ENCODE peak calls at places on chromosomes 2 and 18, in ten cellular contexts. Q is GM23248; P is ascending aorta; C is kidney epithelial cell; X is GM23338; Y is breast epithelium; N is CD8-positive, alpha-beta T cell; S is psoas muscle; B is fibroblast of lung; T is OCI-LY7. W is an unnamed sample.

GRCh38 chr2:134140251-134140661 is 113.6 kb upstream of the MGAT5 start:
- DNase-seq in Q (no peak), P (no peak), C (no peak), X (no peak), Y (no peak), N (no peak), S (no peak), B (no peak), T (no peak), W (no peak)

GRCh38 chr18:10497350-10497749 is 28.5 kb upstream of the NAPG start:
- DNase-seq in Q (peak; percentile 72), P (no peak), C (no peak), X (no peak), Y (no peak), N (no peak), S (no peak), B (peak; percentile 29), T (no peak), W (peak; percentile 76)

GRCh38 chr2:145845207-145845894 is 1325.4 kb upstream of the ZEB2 start:
- DNase-seq in Q (peak; percentile 28), P (no peak), C (no peak), X (no peak), Y (no peak), N (no peak), S (no peak), B (no peak), T (peak; percentile 18), W (peak; percentile 80)

GRCh38 chr2:5020451-5020850 is 671.7 kb upstream of the SOX11 start:
- DNase-seq in Q (no peak), P (no peak), C (no peak), X (no peak), Y (no peak), N (no peak), S (no peak), B (no peak), T (no peak), W (no peak)

GRCh38 chr2:239758325-239758877 is 266.7 kb downstream of the NDUFA10 start:
- DNase-seq in Q (peak; percentile 37), P (no peak), C (no peak), X (no peak), Y (no peak), N (no peak), S (no peak), B (peak; percentile 5), T (no peak), W (no peak)

GRCh38 chr18:7467708-7468466 is 99.2 kb upstream of the PTPRM start:
- DNase-seq in Q (peak; percentile 8), P (no peak), C (no peak), X (no peak), Y (no peak), N (no peak), S (no peak), B (peak; percentile 3), T (no peak), W (no peak)

GRCh38 chr2:18413794-18414396 is 146.6 kb downstream of the RDH14 start:
- DNase-seq in Q (peak; percentile 97), P (no peak), C (peak; percentile 58), X (no peak), Y (no peak), N (no peak), S (no peak), B (peak; percentile 89), T (no peak), W (peak; percentile 83)

GRCh38 chr2:188369365-188369764 is 77.7 kb downstream of the GULP1 start:
- DNase-seq in Q (peak; percentile 72), P (no peak), C (no peak), X (peak; percentile 68), Y (no peak), N (no peak), S (no peak), B (peak; percentile 50), T (peak; percentile 21), W (peak; percentile 64)

GRCh38 chr2:102606353-102606752 is 13.0 kb upstream of the SLC9A2 start:
- DNase-seq in Q (peak; percentile 46), P (no peak), C (peak; percentile 69), X (no peak), Y (no peak), N (no peak), S (no peak), B (peak; percentile 1), T (no peak), W (peak; percentile 15)

GRCh38 chr2:11146076-11146475 is 9.2 kb upstream of the SLC66A3 start:
- DNase-seq in Q (no peak), P (no peak), C (no peak), X (no peak), Y (no peak), N (no peak), S (no peak), B (no peak), T (no peak), W (no peak)

GRCh38 chr2:11827547-11827946 is 81.1 kb downstream of the LPIN1 start:
- DNase-seq in Q (no peak), P (no peak), C (no peak), X (no peak), Y (no peak), N (no peak), S (no peak), B (no peak), T (no peak), W (no peak)

GRCh38 chr18:47109720-47110119 is 40.6 kb downstream of the HDHD2 start:
- DNase-seq in Q (no peak), P (no peak), C (no peak), X (no peak), Y (no peak), N (no peak), S (no peak), B (no peak), T (no peak), W (no peak)
- H3K36me3 ChIP-seq in Q (peaks cover 29% of the 10 kb centered on the region), P (peaks cover 85% of the 10 kb centered on the region), C (no peaks in the 10 kb centered on the region), X (peaks cover 9% of the 10 kb centered on the region), Y (peaks cover 6% of the 10 kb centered on the region), N (peaks cover 19% of the 10 kb centered on the region), S (peaks cover 84% of the 10 kb centered on the region), B (peaks cover 5% of the 10 kb centered on the region), T (no peaks in the 10 kb centered on the region), W (peaks cover 77% of the 10 kb centered on the region)

DNA sequence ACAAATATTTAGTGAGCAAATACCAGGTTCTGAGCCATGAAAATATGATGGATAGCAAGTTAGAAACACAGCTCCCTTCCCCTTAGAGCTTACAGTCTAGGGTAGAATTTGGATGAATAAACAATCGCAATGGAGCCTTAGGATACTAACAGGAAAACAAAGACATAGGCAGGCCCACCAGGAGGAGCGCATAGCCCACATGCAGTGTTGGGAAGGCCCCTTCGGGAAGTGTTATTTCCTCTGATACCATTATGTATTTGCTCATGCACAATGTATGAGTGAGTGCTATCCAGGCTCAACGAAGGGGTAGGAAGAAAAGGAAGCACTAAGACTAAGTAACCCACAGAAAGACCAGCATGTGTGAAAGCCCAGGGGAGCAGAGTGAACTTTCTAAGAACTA is 54.0 kb downstream of the RAB27B start:
- DNase-seq in Q (no peak), P (no peak), C (no peak), X (no peak), Y (no peak), N (no peak), S (no peak), B (no peak), T (no peak), W (no peak)
- H3K4me3 ChIP-seq in Q (no peak overlapping the region), P (no peak overlapping the region), C (no peak overlapping the region), X (no peak overlapping the region), Y (no peak overlapping the region), N (no peak overlapping the region), S (no peak overlapping the region), B (no peak overlapping the region), T (no peak overlapping the region), W (no peak overlapping the region)

DNA sequence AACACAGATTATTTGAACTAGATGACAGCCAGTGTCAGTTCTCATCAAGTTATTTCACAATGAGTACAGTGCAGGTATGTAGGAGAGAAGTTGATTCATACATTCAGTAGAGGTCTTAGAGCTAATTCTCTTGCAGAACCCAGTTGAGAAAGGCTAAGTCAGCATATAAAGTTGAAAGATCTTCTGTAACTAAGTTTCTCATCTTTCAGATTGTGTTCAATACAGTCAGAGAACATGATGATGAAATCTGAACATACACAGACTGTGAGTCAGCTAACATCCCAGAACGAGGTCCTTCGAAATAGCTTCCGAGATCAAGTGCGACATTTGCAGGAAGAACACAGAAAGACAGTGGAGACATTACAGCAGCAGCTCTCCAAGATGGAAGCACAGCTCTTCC is 41.9 kb upstream of the LIMS1 start:
- DNase-seq in Q (peak; percentile 87), P (no peak), C (peak; percentile 62), X (no peak), Y (no peak), N (no peak), S (no peak), B (peak; percentile 96), T (no peak), W (peak; percentile 92)
- H3K36me3 ChIP-seq in Q (peaks cover 48% of the 10 kb centered on the region), P (peaks cover 68% of the 10 kb centered on the region), C (peaks cover 1% of the 10 kb centered on the region), X (peaks cover 20% of the 10 kb centered on the region), Y (no peaks in the 10 kb centered on the region), N (peaks cover 18% of the 10 kb centered on the region), S (peaks cover 72% of the 10 kb centered on the region), B (no peaks in the 10 kb centered on the region), T (peaks cover 60% of the 10 kb centered on the region), W (peaks cover 66% of the 10 kb centered on the region)

GRCh38 chr2:64766841-64767669 is 113.3 kb upstream of the SERTAD2 start:
- DNase-seq in Q (peak; percentile 75), P (no peak), C (no peak), X (no peak), Y (no peak), N (no peak), S (no peak), B (peak; percentile 71), T (peak; percentile 51), W (peak; percentile 76)
- H3K4me3 ChIP-seq in Q (peak overlapping the region; percentile 82), P (peak overlapping the region; percentile 79), C (peak overlapping the region; percentile 40), X (peak overlapping the region; percentile 63), Y (peak overlapping the region; percentile 59), N (peak overlapping the region; percentile 68), S (peak overlapping the region; percentile 80), B (peak overlapping the region; percentile 44), T (peak overlapping the region; percentile 69), W (peak overlapping the region; percentile 86)

GRCh38 chr2:152676461-152676860 is 40.8 kb downstream of the PRPF40A start:
- DNase-seq in Q (no peak), P (no peak), C (no peak), X (no peak), Y (no peak), N (no peak), S (no peak), B (no peak), T (no peak), W (no peak)
- H3K36me3 ChIP-seq in Q (peaks cover 81% of the 10 kb centered on the region), P (peaks cover 71% of the 10 kb centered on the region), C (no peaks in the 10 kb centered on the region), X (peaks cover 88% of the 10 kb centered on the region), Y (no peaks in the 10 kb centered on the region), N (peaks cover 29% of the 10 kb centered on the region), S (peaks cover 100% of the 10 kb centered on the region), B (peaks cover 5% of the 10 kb centered on the region), T (peaks cover 99% of the 10 kb centered on the region), W (peaks cover 96% of the 10 kb centered on the region)

W was measured in adipocyte.